ENCODE peak calls at places on chromosome X, in nine cellular contexts. O, U, R, K, S, P, Q, G and M are unnamed samples.

GRCh38 chrX:71181558-71181909 is 36.9 kb downstream of the NLGN3 start:
- DNase-seq in Q (no peak), S (no peak), U (peak), G (no peak), O (no peak), R (no peak), K (no peak), P (no peak), M (peak)

GRCh38 chrX:64642482-64642881 is 247.2 kb upstream of the MTMR8 start:
- DNase-seq in S (peak), P (no peak), K (no peak), Q (no peak), O (no peak), U (no peak), R (no peak), G (no peak), M (peak)

GRCh38 chrX:31508338-31508737 is 436.5 kb upstream of the FTHL17 start:
- DNase-seq in K (no peak), R (no peak), S (peak), P (no peak), G (no peak), O (peak), Q (peak), U (no peak), M (no peak)

GRCh38 chrX:39984191-39984956 is 113.4 kb downstream of the BCOR start:
- DNase-seq in Q (peak), G (no peak), U (no peak), P (peak), R (no peak), K (no peak), O (peak), S (peak), M (no peak)

GRCh38 chrX:19659929-19660328 is 144.6 kb upstream of the MAP3K15 start:
- DNase-seq in U (no peak), S (no peak), P (no peak), Q (no peak), G (no peak), K (no peak), O (no peak), R (no peak), M (no peak)

GRCh38 chrX:43646800-43647199 is 9.3 kb upstream of the MAOA start:
- DNase-seq in K (no peak), Q (no peak), R (no peak), O (no peak), G (no peak), U (no peak), P (no peak), S (no peak), M (no peak)

GRCh38 chrX:17544831-17545230 is 169.8 kb downstream of the NHS start:
- DNase-seq in S (no peak), U (no peak), G (no peak), K (no peak), R (no peak), Q (no peak), P (no peak), O (no peak), M (no peak)

GRCh38 chrX:120244735-120245498 is 5.7 kb upstream of the ZBTB33 start:
- DNase-seq in U (peak), R (peak), S (peak), P (peak), O (peak), Q (peak), G (peak), K (peak), M (peak)

GRCh38 chrX:14228611-14229010 is 198.9 kb upstream of the GEMIN8 start:
- DNase-seq in K (no peak), P (no peak), O (no peak), U (no peak), G (no peak), R (no peak), Q (peak), S (no peak), M (no peak)

GRCh38 chrX:133576876-133577275 is 161.6 kb upstream of the GPC4 start:
- DNase-seq in R (no peak), Q (no peak), U (no peak), P (no peak), O (no peak), S (no peak), K (no peak), G (no peak), M (no peak)

GRCh38 chrX:133005038-133005437 is 46.6 kb upstream of the HS6ST2 start:
- DNase-seq in U (no peak), R (no peak), K (peak), G (peak), S (peak), Q (peak), O (no peak), P (peak), M (peak)

GRCh38 chrX:27966955-27967354 is 14.3 kb downstream of the DCAF8L1 start:
- DNase-seq in G (no peak), U (no peak), S (peak), Q (peak), R (no peak), P (no peak), O (peak), K (no peak), M (no peak)

GRCh38 chrX:3743821-3744439 is 30.5 kb upstream of the PRKX start:
- DNase-seq in K (no peak), Q (no peak), R (no peak), S (no peak), U (peak), O (no peak), P (no peak), G (no peak), M (no peak)

GRCh38 chrX:48636776-48637175 is 39.5 kb downstream of the WDR13 start:
- DNase-seq in O (no peak), G (no peak), P (no peak), Q (no peak), K (no peak), S (no peak), R (no peak), U (no peak), M (no peak)

GRCh38 chrX:124475358-124475757 is 129.0 kb downstream of the SH2D1A start:
- DNase-seq in Q (no peak), G (no peak), K (no peak), U (no peak), O (no peak), P (no peak), S (no peak), R (no peak), M (no peak)

GRCh38 chrX:360496-361150 is 26.1 kb downstream of the PPP2R3B start:
- DNase-seq in O (no peak), U (no peak), Q (no peak), K (no peak), G (no peak), S (no peak), P (no peak), R (no peak), M (no peak)